ENCODE peak calls at places on chromosomes 2 and 18, in seven cellular contexts. B is fibroblast of mammary gland; Y is naive B cell; P is memory B cell; S is activated CD4-positive, alpha-beta T cell treated with anti-CD3 and anti-CD28 coated beads, Interleukin-2, amount 50 U/mL, for 4 hours; M is nephron progenitor cell; G is non-pigmented ciliary epithelial cell. A is an unnamed sample.

GRCh38 chr2:25349397-25349796 is 7.7 kb upstream of the DNMT3A start:
- DNase-seq in M (no peak), B (peak; percentile 78), P (no peak), Y (no peak), G (no peak), S (no peak), A (no peak)

GRCh38 chr2:217958206-217958888 is 44.4 kb downstream of the TNS1 start:
- DNase-seq in Y (no peak), S (no peak), M (no peak), P (no peak), G (no peak), B (no peak), A (no peak)

GRCh38 chr2:144474017-144474416 is 45.9 kb downstream of the ZEB2 start:
- DNase-seq in P (no peak), G (no peak), M (no peak), B (no peak), S (no peak), Y (no peak), A (no peak)

GRCh38 chr2:103809946-103810345 is 1044.0 kb upstream of the POU3F3 start:
- DNase-seq in P (no peak), S (no peak), Y (no peak), M (no peak), G (no peak), B (peak; percentile 81), A (no peak)

GRCh38 chr2:188364033-188364432 is 72.4 kb downstream of the GULP1 start:
- DNase-seq in Y (no peak), P (no peak), M (no peak), B (no peak), S (no peak), G (no peak), A (no peak)

GRCh38 chr18:30486856-30487255 is 555.7 kb downstream of the DSC3 start:
- DNase-seq in Y (no peak), P (no peak), M (no peak), B (peak; percentile 16), G (no peak), S (no peak), A (no peak)

GRCh38 chr2:31000970-31001369 is 137.3 kb downstream of the GALNT14 start:
- DNase-seq in G (no peak), P (no peak), Y (no peak), B (no peak), S (no peak), M (no peak), A (no peak)

GRCh38 chr2:82124629-82125028 is 1820.1 kb upstream of the LRRTM1 start:
- DNase-seq in G (no peak), S (no peak), Y (no peak), B (no peak), M (no peak), P (no peak), A (no peak)

GRCh38 chr2:241878007-241878970 is 8.8 kb downstream of the RTP5 start:
- DNase-seq in B (peak; percentile 60), M (peak; percentile 80), G (no peak), S (peak; percentile 73), P (peak; percentile 70), Y (peak; percentile 72), A (peak; percentile 85)

GRCh38 chr18:32126538-32126937 is 34.9 kb downstream of the RNF138 start:
- DNase-seq in M (no peak), G (no peak), B (no peak), Y (no peak), S (no peak), P (no peak), A (no peak)

GRCh38 chr18:22470141-22470510 is 52.4 kb upstream of the CTAGE1 start:
- DNase-seq in Y (no peak), P (no peak), B (no peak), S (no peak), G (no peak), M (no peak), A (no peak)

GRCh38 chr18:32284284-32284683 is 94.4 kb downstream of the MEP1B start:
- DNase-seq in G (no peak), M (no peak), Y (no peak), S (no peak), B (no peak), P (no peak), A (no peak)

GRCh38 chr2:14781148-14781547 is 148.6 kb downstream of the LRATD1 start:
- DNase-seq in M (no peak), B (no peak), S (no peak), Y (no peak), G (no peak), P (no peak), A (no peak)

GRCh38 chr2:166081131-166081632 is 46.6 kb downstream of the SCN1A start:
- DNase-seq in P (no peak), B (no peak), M (no peak), S (no peak), Y (no peak), G (no peak), A (no peak)

GRCh38 chr18:46360102-46360699 is 256.0 kb downstream of the HAUS1 start:
- DNase-seq in M (no peak), G (no peak), B (no peak), Y (no peak), P (no peak), S (no peak), A (peak; percentile 7)

GRCh38 chr2:165778653-165779451 is 15.2 kb downstream of the GALNT3 start:
- DNase-seq in G (no peak), S (no peak), M (no peak), Y (no peak), B (peak; percentile 21), P (no peak), A (no peak)

GRCh38 chr2:240601061-240601830 is 14.7 kb downstream of the CAPN10 start:
- DNase-seq in M (no peak), S (no peak), P (no peak), B (no peak), Y (no peak), G (no peak), A (peak; percentile 39)

GRCh38 chr2:226797989-226798421 is 1.6 kb downstream of the IRS1 start:
- DNase-seq in B (no peak), S (no peak), P (no peak), Y (no peak), M (no peak), G (no peak), A (peak; percentile 40)

A was measured in Right ventricle myocardium superior.